ENCODE peak calls at places on chromosome 11, in eight cellular contexts. T, C, A, B, U, R, F and P are unnamed samples.

GRCh38 chr11:1453611-1454386 is 32.8 kb downstream of the MOB2 start:
- DNase-seq in T (peak), C (no peak), A (no peak), B (peak), U (peak), R (no peak), F (no peak), P (no peak)

GRCh38 chr11:46363455-46363920 is 16.2 kb downstream of the DGKZ start:
- DNase-seq in T (no peak), C (peak), A (no peak), B (no peak), U (peak), R (no peak), F (peak), P (no peak)

GRCh38 chr11:126181939-126182730 is 29.3 kb downstream of the RPUSD4 start:
- DNase-seq in T (no peak), C (no peak), A (no peak), B (no peak), U (no peak), R (no peak), F (no peak), P (no peak)

GRCh38 chr11:69419662-69420061 is 61.8 kb upstream of the LINC01488 start:
- DNase-seq in T (no peak), C (no peak), A (no peak), B (no peak), U (no peak), R (no peak), F (no peak), P (no peak)

GRCh38 chr11:2367266-2368160 is 9.6 kb upstream of the CD81 start:
- DNase-seq in T (no peak), C (no peak), A (no peak), B (no peak), U (no peak), R (no peak), F (no peak), P (no peak)

GRCh38 chr11:44288133-44288526 is 21.8 kb downstream of the ALX4 start:
- DNase-seq in T (no peak), C (no peak), A (no peak), B (no peak), U (no peak), R (no peak), F (no peak), P (no peak)

GRCh38 chr11:96028746-96029145 is 104.8 kb upstream of the MTMR2 start:
- DNase-seq in T (no peak), C (no peak), A (no peak), B (no peak), U (no peak), R (no peak), F (no peak), P (no peak)

GRCh38 chr11:27868226-27868625 is 168.0 kb upstream of the BDNF start:
- DNase-seq in T (no peak), C (no peak), A (peak), B (no peak), U (no peak), R (no peak), F (no peak), P (peak)

GRCh38 chr11:34044664-34045485 is 6.7 kb upstream of the CAPRIN1 start:
- DNase-seq in T (no peak), C (peak), A (no peak), B (no peak), U (peak), R (no peak), F (no peak), P (peak)

GRCh38 chr11:75259711-75260110 is 19.1 kb downstream of the TPBGL start:
- DNase-seq in T (no peak), C (no peak), A (no peak), B (no peak), U (no peak), R (no peak), F (no peak), P (no peak)

GRCh38 chr11:116595305-116595880 is 177.4 kb downstream of the BUD13 start:
- DNase-seq in T (no peak), C (no peak), A (no peak), B (no peak), U (no peak), R (no peak), F (no peak), P (no peak)

GRCh38 chr11:22860241-22860640 is at the start of gene CCDC179:
- DNase-seq in T (no peak), C (no peak), A (no peak), B (no peak), U (no peak), R (no peak), F (no peak), P (no peak)

GRCh38 chr11:79406376-79406775 is 34.5 kb downstream of the TENM4 start:
- DNase-seq in T (no peak), C (no peak), A (no peak), B (no peak), U (no peak), R (no peak), F (no peak), P (no peak)

GRCh38 chr11:36885154-36885553 is 287.1 kb upstream of the RAG2 start:
- DNase-seq in T (no peak), C (no peak), A (no peak), B (no peak), U (no peak), R (no peak), F (no peak), P (no peak)

GRCh38 chr11:114609429-114609828 is 13.8 kb upstream of the NXPE4 start:
- DNase-seq in T (no peak), C (no peak), A (no peak), B (no peak), U (no peak), R (no peak), F (no peak), P (no peak)

GRCh38 chr11:130776044-130776390 is 140.3 kb downstream of the SNX19 start:
- DNase-seq in T (no peak), C (no peak), A (no peak), B (no peak), U (no peak), R (no peak), F (no peak), P (no peak)

GRCh38 chr11:67347964-67348749 is 5.2 kb downstream of the POLD4 start:
- DNase-seq in T (no peak), C (no peak), A (no peak), B (no peak), U (no peak), R (no peak), F (no peak), P (no peak)

GRCh38 chr11:118046964-118047700 is 29.7 kb upstream of the TMPRSS4 start:
- DNase-seq in T (no peak), C (no peak), A (no peak), B (no peak), U (no peak), R (no peak), F (no peak), P (no peak)

GRCh38 chr11:1206391-1207271 is 16.2 kb upstream of the MUC5B start:
- DNase-seq in T (no peak), C (no peak), A (no peak), B (no peak), U (no peak), R (no peak), F (no peak), P (no peak)

GRCh38 chr11:79173615-79174014 is 267.2 kb downstream of the TENM4 start:
- DNase-seq in T (no peak), C (peak), A (no peak), B (no peak), U (no peak), R (no peak), F (no peak), P (no peak)

GRCh38 chr11:11391796-11392195 is 38.7 kb upstream of the CSNK2A3 start:
- DNase-seq in T (no peak), C (peak), A (peak), B (no peak), U (peak), R (no peak), F (no peak), P (peak)

GRCh38 chr11:68146010-68146540 is 24.9 kb upstream of the CHKA start:
- DNase-seq in T (no peak), C (no peak), A (no peak), B (no peak), U (peak), R (peak), F (peak), P (no peak)

GRCh38 chr11:69447786-69448185 is 33.7 kb upstream of the LINC01488 start:
- DNase-seq in T (no peak), C (no peak), A (no peak), B (no peak), U (peak), R (no peak), F (peak), P (peak)

GRCh38 chr11:80815752-80816453 is 1375.1 kb upstream of the TENM4 start:
- DNase-seq in T (no peak), C (peak), A (no peak), B (peak), U (no peak), R (no peak), F (no peak), P (peak)

GRCh38 chr11:96001037-96001436 is 77.1 kb upstream of the MTMR2 start:
- DNase-seq in T (no peak), C (no peak), A (no peak), B (no peak), U (no peak), R (no peak), F (peak), P (no peak)

GRCh38 chr11:12862761-12863469 is 146.2 kb upstream of the RASSF10 start:
- DNase-seq in T (no peak), C (peak), A (no peak), B (no peak), U (no peak), R (no peak), F (no peak), P (peak)

GRCh38 chr11:66820921-66821320 is 22.3 kb upstream of the RCE1 start:
- DNase-seq in T (no peak), C (no peak), A (no peak), B (no peak), U (no peak), R (no peak), F (no peak), P (no peak)

GRCh38 chr11:62687508-62688396 is 1.6 kb downstream of the LRRN4CL start:
- DNase-seq in T (no peak), C (no peak), A (no peak), B (no peak), U (no peak), R (no peak), F (peak), P (no peak)

GRCh38 chr11:64898541-64898940 is 18.5 kb downstream of the ATG2A start:
- DNase-seq in T (no peak), C (no peak), A (no peak), B (no peak), U (no peak), R (no peak), F (peak), P (no peak)

GRCh38 chr11:69382131-69383128 is 88.5 kb downstream of the MYEOV start:
- DNase-seq in T (no peak), C (no peak), A (no peak), B (no peak), U (no peak), R (no peak), F (no peak), P (peak)

GRCh38 chr11:80727315-80727714 is 1286.5 kb upstream of the TENM4 start:
- DNase-seq in T (no peak), C (peak), A (no peak), B (no peak), U (peak), R (no peak), F (no peak), P (peak)

GRCh38 chr11:111387318-111387863 is 8.3 kb upstream of the POU2AF1 start:
- DNase-seq in T (no peak), C (no peak), A (no peak), B (no peak), U (no peak), R (peak), F (no peak), P (no peak)

GRCh38 chr11:6812391-6813005 is 13.0 kb upstream of the OR6A2 start:
- DNase-seq in T (no peak), C (peak), A (no peak), B (peak), U (peak), R (peak), F (no peak), P (peak)

GRCh38 chr11:10329935-10330334 is 25.1 kb downstream of the ADM start:
- DNase-seq in T (no peak), C (peak), A (no peak), B (no peak), U (no peak), R (no peak), F (no peak), P (peak)

GRCh38 chr11:101470414-101470813 is 113.4 kb downstream of the TRPC6 start:
- DNase-seq in T (no peak), C (no peak), A (no peak), B (no peak), U (no peak), R (no peak), F (no peak), P (no peak)